ENCODE peak calls at places on chromosome 20, in five cellular contexts. Z is fibroblast of the aortic adventitia, J is BE2C, X is spleen, T is BJ. B is an unnamed sample.

GRCh38 chr20:24662756-24663399 is 193.4 kb downstream of the SYNDIG1 start:
- DNase-seq in Z (peak; percentile 44), J (peak; percentile 45), X (peak; percentile 10), T (no peak), B (no peak)

GRCh38 chr20:55592866-55593265 is 412.5 kb downstream of the CBLN4 start:
- DNase-seq in Z (no peak), J (no peak), X (no peak), T (no peak), B (no peak)

GRCh38 chr20:36408219-36408618 is 102.1 kb downstream of the DLGAP4 start:
- DNase-seq in Z (peak; percentile 42), J (peak; percentile 84), X (no peak), T (no peak), B (no peak)

GRCh38 chr20:42530855-42531674 is 658.6 kb downstream of the PTPRT start:
- DNase-seq in Z (peak; percentile 0), J (no peak), X (no peak), T (no peak), B (no peak)

GRCh38 chr20:59063358-59064213 is 21.0 kb upstream of the PRELID3B start:
- DNase-seq in Z (peak; percentile 72), J (peak; percentile 48), X (no peak), T (no peak), B (peak; percentile 59)

GRCh38 chr20:25484911-25485511 is 77.5 kb downstream of the GINS1 start:
- DNase-seq in Z (peak; percentile 19), J (no peak), X (no peak), T (no peak), B (no peak)

GRCh38 chr20:31930758-31931157 is 21.1 kb downstream of the PDRG1 start:
- DNase-seq in Z (no peak), J (no peak), X (no peak), T (no peak), B (no peak)

GRCh38 chr20:57391439-57392129 is 388 bp downstream of the RBM38 start:
- DNase-seq in Z (peak; percentile 11), J (no peak), X (peak; percentile 92), T (no peak), B (no peak)

GRCh38 chr20:58818585-58819285 is 32.0 kb downstream of the GNAS-AS1 start:
- DNase-seq in Z (no peak), J (no peak), X (no peak), T (peak; percentile 73), B (peak; percentile 74)

GRCh38 chr20:64223526-64224067 is 32.0 kb upstream of the PCMTD2 start:
- DNase-seq in Z (peak; percentile 9), J (peak; percentile 78), X (no peak), T (no peak), B (peak; percentile 24)

GRCh38 chr20:53857723-53858236 is 212.6 kb downstream of the BCAS1 start:
- DNase-seq in Z (no peak), J (peak; percentile 44), X (no peak), T (no peak), B (no peak)

GRCh38 chr20:46312075-46312944 is 4.0 kb upstream of the CDH22 start:
- DNase-seq in Z (no peak), J (peak; percentile 54), X (no peak), T (no peak), B (no peak)

GRCh38 chr20:13029687-13030510 is 21.1 kb downstream of the SPTLC3 start:
- DNase-seq in Z (peak; percentile 94), J (no peak), X (no peak), T (peak; percentile 60), B (peak; percentile 98)

GRCh38 chr20:21266191-21266536 is 37.0 kb upstream of the XRN2 start:
- DNase-seq in Z (no peak), J (no peak), X (no peak), T (no peak), B (no peak)

GRCh38 chr20:10992776-10993175 is 319.0 kb upstream of the JAG1 start:
- DNase-seq in Z (peak; percentile 37), J (no peak), X (no peak), T (no peak), B (peak; percentile 69)

GRCh38 chr20:39421571-39422099 is 459.5 kb downstream of the DHX35 start:
- DNase-seq in Z (no peak), J (no peak), X (no peak), T (no peak), B (no peak)

GRCh38 chr20:57601211-57601570 is 19.0 kb downstream of the ZBP1 start:
- DNase-seq in Z (no peak), J (no peak), X (no peak), T (no peak), B (no peak)

GRCh38 chr20:25015986-25016385 is 23.4 kb upstream of the APMAP start:
- DNase-seq in Z (no peak), J (no peak), X (peak; percentile 65), T (no peak), B (no peak)

GRCh38 chr20:11814276-11814675 is 103.4 kb upstream of the BTBD3 start:
- DNase-seq in Z (peak; percentile 59), J (no peak), X (no peak), T (no peak), B (peak; percentile 71)

GRCh38 chr20:34705383-34706021 is 1.4 kb downstream of the TP53INP2 start:
- DNase-seq in Z (peak; percentile 28), J (no peak), X (no peak), T (no peak), B (no peak)

GRCh38 chr20:16671753-16672152 is 58.1 kb upstream of the SNRPB2 start:
- DNase-seq in Z (no peak), J (no peak), X (no peak), T (no peak), B (no peak)

GRCh38 chr20:59574308-59574707 is 30.0 kb upstream of the PHACTR3 start:
- DNase-seq in Z (no peak), J (no peak), X (peak; percentile 47), T (no peak), B (no peak)

GRCh38 chr20:19735446-19735845 is 22.6 kb upstream of the RIN2 start:
- DNase-seq in Z (peak; percentile 88), J (peak; percentile 77), X (no peak), T (no peak), B (peak; percentile 81)

GRCh38 chr20:9330151-9330550 is 184.2 kb upstream of the LAMP5 start:
- DNase-seq in Z (no peak), J (no peak), X (no peak), T (no peak), B (no peak)

GRCh38 chr20:9338101-9338500 is 176.3 kb upstream of the LAMP5 start:
- DNase-seq in Z (no peak), J (no peak), X (no peak), T (no peak), B (no peak)

GRCh38 chr20:9331707-9332435 is 182.5 kb upstream of the LAMP5 start:
- DNase-seq in Z (no peak), J (no peak), X (no peak), T (no peak), B (no peak)

GRCh38 chr20:9332783-9333482 is 181.5 kb upstream of the LAMP5 start:
- DNase-seq in Z (no peak), J (peak; percentile 38), X (no peak), T (no peak), B (no peak)

DNA sequence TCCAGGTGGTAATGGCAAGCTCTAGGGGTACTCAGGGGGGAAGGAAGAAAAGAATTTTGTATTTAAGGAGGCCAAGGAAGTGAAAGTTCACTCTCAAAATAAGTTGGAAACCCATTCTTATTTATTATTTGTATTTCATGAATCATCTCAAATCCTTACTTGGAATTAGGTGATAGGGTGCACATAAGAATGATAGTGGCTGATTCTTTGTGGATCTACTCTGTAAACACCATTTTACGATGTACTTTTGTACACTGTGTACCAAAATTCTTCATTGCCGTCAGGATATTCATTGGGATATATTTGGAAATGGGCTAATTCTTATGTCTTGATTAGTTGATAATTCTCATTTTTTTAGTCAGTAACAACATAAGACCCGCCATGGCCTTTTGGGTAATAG is 179.5 kb upstream of the LAMP5 start:
- DNase-seq in Z (no peak), J (no peak), X (no peak), T (no peak), B (no peak)
- H3K4me3 ChIP-seq in Z (no peak overlapping the region), J (no peak overlapping the region), X (no peak overlapping the region), T (no peak overlapping the region), B (no peak overlapping the region)

GRCh38 chr20:33521461-33521860 is 31.6 kb downstream of the CBFA2T2 start:
- DNase-seq in Z (no peak), J (no peak), X (no peak), T (no peak), B (no peak)

GRCh38 chr20:33518071-33518470 is 28.2 kb downstream of the CBFA2T2 start:
- DNase-seq in Z (peak; percentile 45), J (no peak), X (no peak), T (peak; percentile 17), B (peak; percentile 77)

GRCh38 chr20:33516882-33517281 is 27.0 kb downstream of the CBFA2T2 start:
- DNase-seq in Z (peak; percentile 32), J (no peak), X (no peak), T (no peak), B (peak; percentile 18)

DNA sequence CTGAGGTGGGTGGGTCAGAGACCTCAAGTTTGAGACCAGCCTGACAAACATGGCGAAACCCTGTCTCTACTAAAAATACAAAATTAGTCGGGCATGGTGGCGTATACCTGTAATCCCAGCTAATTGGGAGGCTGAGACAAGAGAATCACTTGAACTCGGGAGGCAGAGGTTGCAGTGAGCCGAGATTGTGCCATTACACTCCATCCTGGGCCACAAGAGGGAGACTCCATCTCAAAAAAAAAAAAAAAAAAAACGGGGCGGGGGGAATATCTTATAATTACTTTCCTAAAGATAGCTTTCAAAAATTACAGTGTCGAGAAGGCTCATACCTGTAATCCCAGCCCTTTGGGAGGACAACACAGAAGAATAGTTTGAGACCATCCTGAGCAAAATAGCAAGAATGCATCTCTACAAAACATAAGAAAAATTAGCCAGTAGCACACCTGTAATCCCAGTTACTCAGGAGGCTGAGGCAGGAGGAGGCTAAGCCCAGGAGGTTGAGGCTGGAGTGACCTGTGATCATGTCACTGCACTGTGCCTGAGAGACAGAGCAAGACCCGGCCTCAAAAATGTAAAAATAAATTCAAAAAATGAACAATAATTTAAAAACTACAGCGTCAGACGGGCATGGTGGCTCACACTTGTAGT is 25.8 kb downstream of the CBFA2T2 start:
- DNase-seq in Z (no peak), J (no peak), X (no peak), T (no peak), B (no peak)
- TF ChIP-seq CTCF in Z (peak; percentile 33), J (peak; percentile 60), X (no peak), T (peak; percentile 32), B (peak; percentile 35)

DNA sequence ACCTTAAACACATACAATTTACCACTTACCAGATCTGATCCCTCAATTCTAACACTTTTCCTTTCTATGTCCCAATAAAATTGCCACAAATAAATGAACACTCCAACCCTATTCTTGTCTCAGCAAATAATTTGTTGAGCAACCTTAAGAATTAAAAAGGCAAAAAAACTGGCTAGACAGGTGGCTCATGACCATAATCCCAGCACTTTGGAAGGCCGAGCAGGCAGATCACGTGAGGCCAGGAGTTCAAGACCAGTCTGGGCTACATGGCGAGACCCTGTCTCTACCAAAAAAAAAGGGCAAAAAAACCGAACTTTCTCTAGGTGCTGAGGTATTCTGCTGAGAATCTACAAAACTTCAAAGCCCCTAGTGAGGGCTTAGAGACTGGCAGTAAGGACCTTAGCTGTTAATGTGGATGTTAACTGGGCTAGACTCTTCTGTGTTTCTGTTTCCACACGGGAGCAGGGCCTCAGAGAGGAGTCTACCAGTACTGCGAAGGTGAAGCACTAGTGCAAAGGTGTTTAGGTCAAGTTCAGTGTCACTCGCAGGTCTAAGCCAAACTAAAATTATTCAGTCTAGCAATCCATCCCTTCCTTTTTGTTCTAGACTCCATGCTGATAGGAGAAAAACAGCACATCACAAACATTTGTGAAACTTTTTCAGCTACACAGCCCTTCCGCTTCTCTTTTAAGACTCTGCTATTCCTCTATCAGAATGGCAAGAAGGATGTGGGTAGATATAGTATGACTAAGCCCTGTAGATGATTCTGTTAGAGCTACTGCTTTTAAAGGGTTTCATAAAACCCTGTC is 2.6 kb downstream of the FASTKD5 start:
- DNase-seq in Z (peak; percentile 15), J (no peak), X (no peak), T (no peak), B (no peak)
- H3K4me3 ChIP-seq in Z (no peak overlapping the region), J (no peak overlapping the region), X (no peak overlapping the region), T (no peak overlapping the region), B (no peak overlapping the region)

GRCh38 chr20:45085867-45086266 is 15.1 kb downstream of the KCNS1 start:
- DNase-seq in Z (no peak), J (no peak), X (no peak), T (no peak), B (no peak)
- TF ChIP-seq CTCF in Z (no peak), J (no peak), X (no peak), T (no peak), B (no peak)